ENCODE peak calls at places on chromosomes 2 and 18, in eight cellular contexts. I is HepG2, F is transverse colon, J is ovary, R is stomach, Z is A549, H is GM12878, P is K562. E is an unnamed sample.

GRCh38 chr18:55522011-55522410 is 66.0 kb downstream of the TCF4 start:
- DNase-seq in I (no peak), F (peak), J (no peak), R (no peak), Z (no peak), H (no peak), P (peak), E (no peak)

GRCh38 chr2:25639131-25639530 is 34.2 kb downstream of the DTNB start:
- DNase-seq in I (no peak), F (no peak), J (no peak), R (no peak), Z (no peak), H (no peak), P (no peak), E (no peak)

GRCh38 chr18:60445341-60445740 is 72.8 kb upstream of the MC4R start:
- DNase-seq in I (no peak), F (no peak), J (no peak), R (no peak), Z (no peak), H (no peak), P (no peak), E (no peak)

GRCh38 chr18:36176739-36177138 is 10.6 kb upstream of the MOCOS start:
- DNase-seq in I (no peak), F (no peak), J (no peak), R (no peak), Z (no peak), H (no peak), P (no peak), E (no peak)

GRCh38 chr2:28615691-28616090 is 119.8 kb downstream of the PLB1 start:
- DNase-seq in I (no peak), F (no peak), J (no peak), R (no peak), Z (no peak), H (no peak), P (no peak), E (no peak)

GRCh38 chr2:120734930-120735611 is 597 bp upstream of the GLI2 start:
- DNase-seq in I (no peak), F (no peak), J (peak), R (peak), Z (no peak), H (no peak), P (no peak), E (peak)

GRCh38 chr2:183166210-183166609 is 42.0 kb downstream of the NUP35 start:
- DNase-seq in I (no peak), F (no peak), J (no peak), R (no peak), Z (no peak), H (no peak), P (no peak), E (no peak)

GRCh38 chr18:3153107-3153704 is 66.6 kb downstream of the MYOM1 start:
- DNase-seq in I (peak), F (no peak), J (no peak), R (no peak), Z (no peak), H (peak), P (no peak), E (no peak)

GRCh38 chr2:147025611-147026010 is 819.2 kb upstream of the ACVR2A start:
- DNase-seq in I (no peak), F (no peak), J (no peak), R (no peak), Z (no peak), H (no peak), P (no peak), E (no peak)

GRCh38 chr2:196718796-196719564 is 79.5 kb downstream of the CCDC150 start:
- DNase-seq in I (peak), F (no peak), J (no peak), R (no peak), Z (peak), H (no peak), P (peak), E (no peak)

GRCh38 chr18:5424903-5425302 is 118.9 kb downstream of the EPB41L3 start:
- DNase-seq in I (peak), F (no peak), J (no peak), R (no peak), Z (no peak), H (no peak), P (no peak), E (no peak)
- TF ChIP-seq EP300 in I (no peak), F (no peak), J (no peak), R (no peak), Z (no peak), H (no peak), P (no peak), E (no peak)

DNA sequence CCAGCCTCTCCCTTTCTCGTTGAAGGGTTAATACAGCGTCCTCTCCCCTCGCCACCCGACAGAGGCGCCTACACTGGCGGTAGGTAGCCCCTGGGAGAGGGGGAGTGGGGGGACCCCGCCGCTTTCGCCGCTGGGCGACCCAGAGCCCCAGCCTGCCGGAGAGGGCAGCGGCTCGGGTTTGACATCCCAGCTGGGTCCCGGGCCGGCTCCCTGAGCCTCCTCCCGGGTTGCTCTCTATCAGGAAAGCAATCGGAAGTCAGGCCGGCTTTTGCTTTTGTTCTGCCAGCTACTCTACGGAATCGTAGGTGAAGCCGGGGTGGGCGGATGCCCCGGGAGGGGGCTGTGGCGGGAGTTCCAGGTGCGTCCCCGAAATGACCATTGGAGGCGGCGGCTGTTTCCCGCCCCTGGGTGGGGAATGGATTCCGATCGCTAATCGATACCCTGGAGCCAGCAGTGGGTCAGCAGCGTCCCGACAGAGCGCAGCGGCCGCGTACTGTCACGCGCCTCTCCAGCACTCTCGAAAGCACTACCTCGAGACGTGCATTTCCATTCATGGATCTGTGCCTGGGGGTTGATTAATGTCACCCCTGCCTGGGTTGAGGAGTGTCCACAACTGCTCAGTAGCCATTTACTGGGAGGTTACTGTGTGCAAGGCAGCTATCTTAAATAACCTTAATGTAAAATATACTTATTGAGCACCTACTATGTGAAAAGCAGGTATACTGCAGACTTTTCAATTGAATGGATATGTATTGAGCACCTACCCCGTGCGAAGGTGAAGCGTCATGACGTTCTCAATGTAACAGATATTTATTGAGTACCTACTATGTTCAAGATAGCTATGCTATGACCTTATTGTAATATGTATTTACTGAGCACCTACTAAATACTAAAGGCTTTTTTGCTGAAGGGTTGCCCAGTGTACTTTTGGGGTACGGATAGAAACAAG is 1.1 kb downstream of the MAPK4 start:
- DNase-seq in I (no peak), F (no peak), J (no peak), R (no peak), Z (no peak), H (no peak), P (no peak), E (no peak)
- H3K4me3 ChIP-seq in I (peak), F (peak), J (peak), R (peak), Z (peak), H (no peak), P (no peak), E (peak)

GRCh38 chr2:182081602-182082260 is 96.1 kb downstream of the PPP1R1C start:
- DNase-seq in I (no peak), F (no peak), J (no peak), R (no peak), Z (no peak), H (no peak), P (no peak), E (no peak)

GRCh38 chr2:182073613-182074012 is 88.0 kb downstream of the PPP1R1C start:
- DNase-seq in I (no peak), F (no peak), J (no peak), R (no peak), Z (no peak), H (no peak), P (no peak), E (no peak)

GRCh38 chr2:182078988-182079602 is 93.4 kb downstream of the PPP1R1C start:
- DNase-seq in I (no peak), F (no peak), J (no peak), R (no peak), Z (no peak), H (no peak), P (no peak), E (no peak)

GRCh38 chr2:182077023-182077422 is 91.4 kb downstream of the PPP1R1C start:
- DNase-seq in I (no peak), F (no peak), J (no peak), R (no peak), Z (no peak), H (no peak), P (no peak), E (no peak)

DNA sequence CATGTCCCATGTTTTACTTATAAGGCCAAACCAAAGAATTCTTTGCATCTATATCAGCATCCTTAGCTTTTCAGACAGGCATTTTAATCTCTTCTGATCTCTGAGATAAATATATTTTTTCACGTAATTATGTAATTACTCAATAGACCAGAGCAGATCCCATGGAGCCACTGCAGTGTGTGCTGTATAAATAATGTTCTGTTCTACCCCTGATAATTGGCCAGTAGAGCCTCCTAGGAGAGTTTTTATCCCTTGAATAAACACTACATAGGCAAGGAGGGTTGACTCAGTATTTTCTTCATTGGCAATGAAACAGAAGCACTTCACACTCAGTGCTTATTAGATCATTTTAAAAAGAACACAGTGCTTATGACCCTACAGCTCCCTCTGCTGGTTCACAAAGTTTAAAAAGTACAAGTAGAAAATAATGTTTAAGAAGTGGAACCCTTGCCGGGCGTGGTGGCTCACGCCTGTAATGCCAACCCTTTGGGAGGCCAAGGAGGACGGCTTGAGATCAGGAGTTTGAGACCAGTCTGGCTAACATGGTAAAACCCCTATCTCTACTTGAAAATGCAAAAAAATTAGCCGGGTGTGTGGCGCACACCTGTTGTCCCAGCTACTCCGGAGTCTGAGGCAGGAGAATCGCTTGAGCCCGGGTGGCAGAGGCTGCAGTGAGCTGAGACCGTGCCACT is 91.9 kb downstream of the PPP1R1C start:
- DNase-seq in I (peak), F (peak), J (peak), R (peak), Z (peak), H (no peak), P (no peak), E (no peak)
- H3K27ac ChIP-seq in I (no peak), F (no peak), J (no peak), R (peak), Z (no peak), H (no peak), P (no peak), E (no peak)

DNA sequence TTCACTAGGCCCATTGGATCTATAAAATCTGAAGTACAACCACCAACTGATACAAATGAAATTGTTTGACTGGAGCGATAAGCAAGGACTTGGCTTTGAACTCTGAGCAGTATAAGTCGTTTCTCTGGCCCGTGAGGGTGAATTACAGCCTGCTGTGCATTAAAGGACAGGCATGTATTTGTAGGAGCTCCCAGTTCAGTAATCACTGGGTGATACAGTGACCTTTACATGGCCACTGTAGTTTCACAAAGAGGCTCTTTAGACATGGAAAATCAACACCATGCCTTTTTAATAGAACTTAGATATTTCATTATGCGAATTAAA is 343.9 kb downstream of the LRRTM1 start:
- DNase-seq in I (no peak), F (peak), J (no peak), R (no peak), Z (no peak), H (no peak), P (no peak), E (no peak)
- TF ChIP-seq EP300 in I (no peak), F (no peak), J (no peak), R (no peak), Z (no peak), H (no peak), P (no peak), E (no peak)

GRCh38 chr2:118847447-118848172 is at the start of gene EN1:
- DNase-seq in I (no peak), F (no peak), J (no peak), R (no peak), Z (no peak), H (no peak), P (peak), E (no peak)

GRCh38 chr2:118850171-118850900 is 2.9 kb upstream of the EN1 start:
- DNase-seq in I (no peak), F (no peak), J (no peak), R (no peak), Z (no peak), H (no peak), P (no peak), E (no peak)

GRCh38 chr2:118850901-118851268 is 3.4 kb upstream of the EN1 start:
- DNase-seq in I (no peak), F (no peak), J (no peak), R (no peak), Z (no peak), H (no peak), P (no peak), E (no peak)

GRCh38 chr2:118848381-118849225 is 1.2 kb upstream of the EN1 start:
- DNase-seq in I (no peak), F (no peak), J (no peak), R (no peak), Z (no peak), H (no peak), P (no peak), E (no peak)

DNA sequence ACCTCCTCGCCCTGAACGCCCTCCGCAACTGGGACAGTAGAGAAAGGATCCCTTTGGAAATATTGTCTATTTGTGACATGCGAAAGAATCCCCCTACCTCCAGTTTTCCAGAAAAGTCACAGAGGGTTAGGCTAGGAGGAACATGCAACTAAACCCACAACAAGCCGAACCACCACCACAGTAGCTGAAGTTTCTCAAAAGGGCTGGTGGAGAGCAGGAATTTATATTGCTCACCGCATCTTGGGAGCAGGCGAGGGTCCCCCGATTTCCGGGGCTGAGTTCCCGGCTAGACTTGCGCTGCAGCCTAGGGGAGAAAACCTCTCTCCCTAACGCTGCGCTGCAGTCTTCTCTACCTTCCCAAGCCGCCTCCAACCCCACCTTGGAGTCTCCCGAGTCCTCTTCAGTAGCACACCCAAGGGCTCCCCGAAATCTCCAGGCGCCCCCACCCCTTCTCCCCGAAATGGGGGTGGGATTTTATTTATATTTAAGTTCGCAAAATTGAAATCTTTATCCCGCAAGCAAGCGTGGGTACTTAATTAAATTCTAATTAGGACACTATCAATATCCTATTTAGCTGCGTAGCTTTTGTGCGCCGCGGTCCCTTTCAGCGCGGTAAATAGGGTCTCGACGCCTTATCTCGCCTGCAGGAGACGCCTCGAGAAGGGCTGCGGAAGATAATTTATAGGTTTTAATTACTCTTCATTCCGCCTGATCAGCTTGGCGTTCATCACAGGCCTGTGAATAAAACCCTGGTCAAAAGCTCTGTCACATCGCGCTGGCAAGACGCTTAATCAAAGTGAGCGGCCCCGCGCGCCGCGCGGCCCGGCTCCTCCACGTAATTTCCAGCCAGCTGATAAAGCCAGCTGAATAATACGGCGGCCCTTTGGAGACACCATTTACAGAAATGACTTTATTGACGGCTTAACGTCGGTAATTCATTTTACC is 2.0 kb upstream of the EN1 start:
- DNase-seq in I (no peak), F (no peak), J (no peak), R (no peak), Z (no peak), H (no peak), P (no peak), E (no peak)
- H3K4me3 ChIP-seq in I (no peak), F (no peak), J (no peak), R (no peak), Z (no peak), H (no peak), P (no peak), E (no peak)

DNA sequence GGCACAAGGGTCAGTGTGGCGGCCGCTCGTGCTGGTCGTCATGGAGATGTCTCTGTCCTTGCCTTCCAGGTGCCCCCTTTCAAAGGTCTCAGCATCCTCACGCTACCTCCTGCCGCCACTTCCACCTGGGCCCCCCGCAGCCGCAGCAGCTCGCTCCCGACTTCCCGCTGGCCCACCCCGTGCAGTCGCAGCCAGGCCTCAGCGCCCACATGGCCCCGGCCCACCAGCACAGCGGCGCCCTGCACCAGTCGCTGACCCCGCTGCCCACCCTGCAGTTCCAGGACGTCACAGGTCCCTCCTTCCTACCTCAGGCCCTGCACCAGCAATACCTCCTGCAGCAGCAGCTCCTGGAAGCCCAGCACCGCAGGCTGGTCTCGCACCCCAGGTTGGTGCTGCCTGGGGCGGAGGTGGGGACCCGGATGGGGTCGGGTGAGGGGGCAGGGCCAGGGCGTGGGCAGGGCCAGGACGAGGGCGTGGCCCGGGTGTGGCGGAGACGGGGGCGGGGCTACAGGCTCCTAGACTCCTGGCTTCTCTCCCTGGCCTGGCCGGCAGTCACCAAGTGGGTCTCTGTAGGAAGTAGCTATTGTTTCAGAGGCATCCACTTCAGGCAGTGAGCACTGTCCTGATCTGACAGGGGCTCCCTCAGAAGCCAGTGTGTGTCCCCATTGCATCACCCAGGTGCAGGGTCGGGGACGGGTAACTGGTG is 223.7 kb downstream of the LOXHD1 start:
- DNase-seq in I (no peak), F (no peak), J (no peak), R (no peak), Z (no peak), H (no peak), P (peak), E (no peak)
- H3K27ac ChIP-seq in I (no peak), F (no peak), J (no peak), R (no peak), Z (no peak), H (no peak), P (no peak), E (no peak)

E was measured in esophagus muscularis mucosa.